ENCODE peak calls at places on chromosomes 2 and 18, in seven cellular contexts. X is psoas muscle; K is PC-3; Q is IMR-90; S is neural progenitor cell; B is left ventricle myocardium inferior; Z is CD8-positive, alpha-beta T cell. M is an unnamed sample.

GRCh38 chr2:240872317-240873097 is 3.9 kb downstream of the AGXT start:
- DNase-seq in X (no peak), K (no peak), Q (no peak), S (no peak), B (no peak), Z (no peak), M (no peak)

GRCh38 chr2:70508711-70509462 is 44.7 kb downstream of the TGFA start:
- DNase-seq in X (no peak), K (peak; percentile 76), Q (no peak), S (no peak), B (no peak), Z (no peak), M (no peak)

GRCh38 chr2:149038442-149039212 is at the start of gene LYPD6B:
- DNase-seq in X (no peak), K (peak; percentile 63), Q (no peak), S (peak; percentile 70), B (no peak), Z (no peak), M (peak; percentile 56)

GRCh38 chr2:120307482-120307881 is 38.5 kb upstream of the INHBB start:
- DNase-seq in X (no peak), K (no peak), Q (no peak), S (no peak), B (no peak), Z (no peak), M (no peak)

GRCh38 chr2:211144078-211144477 is 587.7 kb downstream of the CPS1 start:
- DNase-seq in X (no peak), K (peak; percentile 84), Q (peak; percentile 5), S (no peak), B (no peak), Z (no peak), M (no peak)

GRCh38 chr2:44522846-44523245 is 161.1 kb downstream of the CAMKMT start:
- DNase-seq in X (no peak), K (no peak), Q (no peak), S (no peak), B (no peak), Z (no peak), M (no peak)

GRCh38 chr2:150303281-150303680 is 184.2 kb downstream of the RND3 start:
- DNase-seq in X (no peak), K (no peak), Q (no peak), S (no peak), B (no peak), Z (no peak), M (no peak)

GRCh38 chr2:235587202-235587601 is 93.4 kb downstream of the AGAP1 start:
- DNase-seq in X (no peak), K (no peak), Q (no peak), S (no peak), B (no peak), Z (no peak), M (no peak)

GRCh38 chr2:229252280-229252679 is 18.8 kb downstream of the PID1 start:
- DNase-seq in X (no peak), K (no peak), Q (no peak), S (no peak), B (no peak), Z (no peak), M (no peak)

GRCh38 chr2:177396630-177397460 is 4.3 kb downstream of the AGPS start:
- DNase-seq in X (no peak), K (peak; percentile 89), Q (peak; percentile 69), S (no peak), B (no peak), Z (no peak), M (no peak)

GRCh38 chr2:71615769-71616730 is 162.7 kb downstream of the DYSF start:
- DNase-seq in X (peak; percentile 15), K (no peak), Q (no peak), S (no peak), B (no peak), Z (no peak), M (no peak)

GRCh38 chr2:64839844-64840243 is 149.4 kb upstream of the SLC1A4 start:
- DNase-seq in X (no peak), K (no peak), Q (no peak), S (no peak), B (no peak), Z (no peak), M (peak; percentile 72)

GRCh38 chr2:128172191-128172590 is 81.2 kb downstream of the UGGT1 start:
- DNase-seq in X (no peak), K (peak; percentile 30), Q (peak; percentile 32), S (peak; percentile 16), B (no peak), Z (no peak), M (no peak)

GRCh38 chr2:227460833-227461232 is 11.1 kb upstream of the AGFG1 start:
- DNase-seq in X (no peak), K (no peak), Q (peak; percentile 36), S (no peak), B (no peak), Z (no peak), M (no peak)

GRCh38 chr2:29196792-29197788 is 81.9 kb downstream of the CLIP4 start:
- DNase-seq in X (peak; percentile 53), K (peak; percentile 86), Q (peak; percentile 47), S (peak; percentile 81), B (peak; percentile 53), Z (peak; percentile 67), M (peak; percentile 15)

GRCh38 chr2:16271231-16271896 is 331.0 kb downstream of the MYCN start:
- DNase-seq in X (no peak), K (no peak), Q (no peak), S (peak; percentile 32), B (no peak), Z (no peak), M (no peak)

GRCh38 chr2:6452702-6453481 is 412.8 kb downstream of the CMPK2 start:
- DNase-seq in X (no peak), K (peak; percentile 5), Q (peak; percentile 12), S (peak; percentile 20), B (no peak), Z (no peak), M (no peak)

GRCh38 chr18:72544092-72544886 is at the start of gene CBLN2:
- DNase-seq in X (no peak), K (peak; percentile 75), Q (peak; percentile 18), S (peak; percentile 91), B (no peak), Z (no peak), M (peak; percentile 48)

GRCh38 chr2:120269076-120269744 is 16.6 kb downstream of the RALB start:
- DNase-seq in X (no peak), K (no peak), Q (no peak), S (no peak), B (no peak), Z (no peak), M (no peak)

GRCh38 chr2:34950797-34951196 is 1351.7 kb upstream of the FAM98A start:
- DNase-seq in X (no peak), K (no peak), Q (no peak), S (no peak), B (no peak), Z (no peak), M (no peak)

GRCh38 chr2:142992843-142993242 is 115.4 kb downstream of the KYNU start:
- DNase-seq in X (no peak), K (no peak), Q (no peak), S (no peak), B (no peak), Z (no peak), M (no peak)

GRCh38 chr2:142991295-142991694 is 113.8 kb downstream of the KYNU start:
- DNase-seq in X (no peak), K (peak; percentile 46), Q (no peak), S (no peak), B (no peak), Z (no peak), M (no peak)

GRCh38 chr2:142984657-142985056 is 107.2 kb downstream of the KYNU start:
- DNase-seq in X (no peak), K (no peak), Q (no peak), S (no peak), B (no peak), Z (no peak), M (no peak)

DNA sequence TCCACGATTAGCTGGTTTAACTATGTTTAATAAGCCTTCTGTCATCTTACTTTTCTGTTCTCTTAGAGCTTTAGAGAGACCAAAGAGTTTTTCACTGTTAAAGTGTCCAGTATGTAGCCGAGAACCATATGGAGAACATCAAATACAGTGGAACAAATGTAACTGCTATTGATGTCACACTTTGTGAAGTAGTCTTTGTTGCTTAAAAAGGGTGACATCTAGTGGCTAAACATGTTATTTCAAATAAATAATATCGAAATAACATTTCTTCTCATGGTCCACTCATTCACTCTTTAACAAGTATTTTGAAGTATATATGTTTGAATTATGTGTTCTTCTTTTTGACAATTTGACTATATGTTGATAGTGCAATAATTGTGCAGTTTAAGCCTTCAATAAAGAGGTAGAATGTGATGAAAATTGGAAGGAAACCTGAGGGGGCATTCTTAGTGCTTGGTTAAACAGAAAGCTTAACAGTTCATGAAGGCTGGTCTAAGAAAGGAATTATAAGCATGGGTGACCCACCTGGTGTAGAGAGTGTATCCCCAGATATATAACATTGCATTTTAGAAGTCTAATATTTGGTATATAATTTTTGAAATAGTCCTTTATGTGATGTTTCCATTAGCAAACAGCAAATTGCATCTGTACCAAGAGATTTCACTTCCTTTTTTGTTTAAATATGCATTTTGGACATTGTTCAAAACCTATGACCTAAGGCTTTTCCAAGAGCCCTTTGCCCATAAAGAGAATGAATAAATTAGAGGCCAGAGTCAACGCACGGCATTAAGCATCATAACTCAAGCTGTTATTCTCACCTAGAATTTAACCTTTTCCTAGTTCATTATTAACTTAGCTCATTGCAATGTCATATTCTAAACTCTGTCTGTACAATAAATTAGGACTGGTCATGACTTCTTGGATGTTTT is 112.1 kb downstream of the KYNU start:
- DNase-seq in X (no peak), K (peak; percentile 61), Q (peak; percentile 71), S (peak; percentile 39), B (no peak), Z (no peak), M (peak; percentile 41)
- TF ChIP-seq CTCF in X (peak; percentile 44), K (peak; percentile 71), Q (peak; percentile 63), S (peak; percentile 67), B (peak; percentile 62), Z (peak; percentile 60), M (peak; percentile 34)

GRCh38 chr2:234111523-234111922 is 61.0 kb downstream of the SPP2 start:
- DNase-seq in X (no peak), K (peak; percentile 96), Q (peak; percentile 7), S (no peak), B (no peak), Z (no peak), M (no peak)
- H3K36me3 ChIP-seq in X (no peaks in the 10 kb centered on the region), K (no peaks in the 10 kb centered on the region), Q (no peaks in the 10 kb centered on the region), S (no peaks in the 10 kb centered on the region), B (no peaks in the 10 kb centered on the region), Z (no peaks in the 10 kb centered on the region), M (no peaks in the 10 kb centered on the region)

DNA sequence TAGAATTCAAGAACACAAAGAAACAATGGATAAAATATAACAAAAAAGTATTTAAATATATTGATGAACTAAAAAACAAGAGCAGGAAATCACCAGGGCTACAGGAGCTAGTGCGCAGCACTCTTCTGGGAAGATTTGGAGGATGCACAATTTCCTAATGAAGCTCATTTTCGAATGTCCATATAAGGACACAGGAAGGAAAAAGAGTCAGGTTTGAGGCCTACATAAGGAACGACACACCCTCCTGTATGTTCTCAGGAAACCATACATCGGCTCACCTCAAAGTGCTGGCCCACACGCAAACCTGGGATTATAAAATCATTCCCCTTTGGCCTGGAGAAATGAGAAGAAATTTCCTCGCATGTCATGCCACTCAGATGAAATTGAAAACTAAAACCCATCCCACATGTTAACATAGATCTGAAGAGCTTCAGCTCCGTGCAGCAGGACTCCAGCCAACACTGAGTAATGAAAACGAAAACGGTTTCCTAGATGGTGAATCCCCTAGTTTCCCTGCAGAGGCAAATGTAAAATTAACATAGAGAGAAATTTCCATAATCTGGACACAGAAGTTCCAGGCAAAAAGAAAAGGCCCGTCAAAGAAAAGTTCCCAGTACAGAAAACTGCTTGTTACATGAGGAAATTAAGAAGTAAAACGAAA is 825.8 kb downstream of the SOCS6 start:
- DNase-seq in X (no peak), K (no peak), Q (no peak), S (no peak), B (no peak), Z (no peak), M (no peak)
- H3K4me3 ChIP-seq in X (no peak overlapping the region), K (peak overlapping the region; percentile 58), Q (no peak overlapping the region), S (no peak overlapping the region), B (no peak overlapping the region), Z (no peak overlapping the region), M (no peak overlapping the region)

GRCh38 chr2:41836944-41837343 is 210.9 kb upstream of the PKDCC start:
- DNase-seq in X (no peak), K (peak; percentile 64), Q (peak; percentile 58), S (peak; percentile 83), B (no peak), Z (no peak), M (no peak)
- TF ChIP-seq CTCF in X (no peak), K (no peak), Q (no peak), S (no peak), B (no peak), Z (no peak), M (no peak)

M was measured in GM06990.